ENCODE peak calls at places on chromosome 12, in ten cellular contexts. I is pancreas; D is M059J; F is activated T-cell treated with anti-CD3 and anti-CD28 coated beads for 24 hours; Q is DMS 273 treated with DMSO at 0.1 percent for 48 hours; C is NCI-H1092 treated with DMSO at 0.1 percent for 48 hours; R is memory B cell; K is pulmonary artery endothelial cell; Z is mesothelial cell of epicardium; V is activated T-helper 1 cell treated with anti-CD3 and anti-CD28 coated beads, Interleukin-2, amount 50 U/mL, for 16 hours. L is an unnamed sample.
A peak's percentile ranks its signal among the peaks of the same experiment; 100 is the strongest.

GRCh38 chr12:77299001-77299400 is 233.6 kb upstream of the E2F7 start:
- DNase-seq in I (no peak), D (no peak), F (no peak), Q (no peak), C (no peak), R (no peak), K (no peak), Z (no peak), V (no peak), L (no peak)

GRCh38 chr12:67323007-67323406 is 53.8 kb downstream of the CAND1 start:
- DNase-seq in I (no peak), D (no peak), F (no peak), Q (no peak), C (no peak), R (no peak), K (no peak), Z (no peak), V (no peak), L (no peak)

GRCh38 chr12:113766880-113767878 is 198.9 kb downstream of the RBM19 start:
- DNase-seq in I (no peak), D (peak; percentile 92), F (no peak), Q (no peak), C (no peak), R (no peak), K (no peak), Z (no peak), V (no peak), L (no peak)

GRCh38 chr12:31773867-31774266 is 45.0 kb upstream of the AMN1 start:
- DNase-seq in I (no peak), D (no peak), F (no peak), Q (no peak), C (no peak), R (no peak), K (no peak), Z (no peak), V (no peak), L (no peak)

GRCh38 chr12:106161491-106161890 is 22.7 kb upstream of the NUAK1 start:
- DNase-seq in I (no peak), D (no peak), F (no peak), Q (no peak), C (no peak), R (no peak), K (no peak), Z (no peak), V (no peak), L (no peak)

GRCh38 chr12:55718020-55718419 is 2.2 kb upstream of the RDH5 start:
- DNase-seq in I (no peak), D (peak; percentile 41), F (no peak), Q (no peak), C (no peak), R (no peak), K (no peak), Z (no peak), V (no peak), L (no peak)

GRCh38 chr12:113214938-113215400 is 6.3 kb upstream of the TPCN1 start:
- DNase-seq in I (no peak), D (peak; percentile 99), F (no peak), Q (no peak), C (no peak), R (no peak), K (no peak), Z (no peak), V (no peak), L (no peak)

GRCh38 chr12:41193321-41193720 is 5.2 kb downstream of the PDZRN4 start:
- DNase-seq in I (no peak), D (no peak), F (no peak), Q (no peak), C (no peak), R (no peak), K (no peak), Z (no peak), V (no peak), L (no peak)

GRCh38 chr12:50252977-50253376 is 30.3 kb downstream of the LIMA1 start:
- DNase-seq in I (no peak), D (no peak), F (no peak), Q (no peak), C (no peak), R (no peak), K (no peak), Z (no peak), V (no peak), L (no peak)

GRCh38 chr12:121711925-121712461 is 559 bp upstream of the TMEM120B start:
- DNase-seq in I (peak; percentile 48), D (peak; percentile 48), F (peak; percentile 11), Q (no peak), C (no peak), R (peak; percentile 20), K (no peak), Z (peak; percentile 44), V (no peak), L (peak; percentile 24)

GRCh38 chr12:124443929-124444712 is 123.3 kb downstream of the NCOR2 start:
- DNase-seq in I (peak; percentile 31), D (peak; percentile 50), F (no peak), Q (no peak), C (no peak), R (no peak), K (no peak), Z (no peak), V (no peak), L (no peak)

GRCh38 chr12:64835926-64836325 is 11.5 kb downstream of the TBC1D30 start:
- DNase-seq in I (no peak), D (no peak), F (no peak), Q (no peak), C (no peak), R (no peak), K (no peak), Z (no peak), V (no peak), L (no peak)

GRCh38 chr12:1740161-1740948 is 49.5 kb downstream of the ADIPOR2 start:
- DNase-seq in I (no peak), D (no peak), F (no peak), Q (no peak), C (no peak), R (no peak), K (no peak), Z (no peak), V (no peak), L (no peak)

GRCh38 chr12:56836800-56837663 is 73.9 kb downstream of the HSD17B6 start:
- DNase-seq in I (no peak), D (peak; percentile 93), F (peak; percentile 23), Q (no peak), C (no peak), R (no peak), K (no peak), Z (no peak), V (peak; percentile 2), L (peak; percentile 18)

GRCh38 chr12:109447482-109447881 is 29.6 kb downstream of the KCTD10 start:
- DNase-seq in I (no peak), D (no peak), F (no peak), Q (no peak), C (no peak), R (no peak), K (no peak), Z (no peak), V (no peak), L (no peak)

GRCh38 chr12:50275545-50275944 is 7.8 kb downstream of the LIMA1 start:
- DNase-seq in I (no peak), D (no peak), F (no peak), Q (no peak), C (no peak), R (no peak), K (peak; percentile 40), Z (no peak), V (no peak), L (no peak)

GRCh38 chr12:123050331-123050809 is 69.9 kb downstream of the ARL6IP4 start:
- DNase-seq in I (no peak), D (peak; percentile 94), F (no peak), Q (no peak), C (no peak), R (no peak), K (no peak), Z (no peak), V (no peak), L (no peak)

GRCh38 chr12:75850751-75851462 is 180.7 kb downstream of the PHLDA1 start:
- DNase-seq in I (no peak), D (peak; percentile 91), F (no peak), Q (no peak), C (no peak), R (no peak), K (no peak), Z (no peak), V (no peak), L (no peak)

GRCh38 chr12:104133861-104134260 is 4.1 kb downstream of the NFYB start:
- DNase-seq in I (no peak), D (peak; percentile 36), F (no peak), Q (no peak), C (no peak), R (no peak), K (no peak), Z (no peak), V (no peak), L (no peak)

GRCh38 chr12:8827551-8828347 is 5.3 kb downstream of the A2ML1 start:
- DNase-seq in I (no peak), D (no peak), F (no peak), Q (no peak), C (no peak), R (no peak), K (no peak), Z (no peak), V (no peak), L (no peak)

GRCh38 chr12:2332947-2333346 is 280.2 kb downstream of the CACNA1C start:
- DNase-seq in I (no peak), D (no peak), F (no peak), Q (no peak), C (no peak), R (no peak), K (no peak), Z (no peak), V (no peak), L (no peak)

GRCh38 chr12:103780093-103780440 is 61.0 kb downstream of the NT5DC3 start:
- DNase-seq in I (no peak), D (peak; percentile 66), F (no peak), Q (no peak), C (no peak), R (no peak), K (no peak), Z (no peak), V (no peak), L (no peak)

GRCh38 chr12:102343361-102344121 is 136.8 kb downstream of the IGF1 start:
- DNase-seq in I (no peak), D (peak; percentile 3), F (no peak), Q (no peak), C (no peak), R (no peak), K (no peak), Z (no peak), V (no peak), L (no peak)

GRCh38 chr12:49336645-49337584 is at the start of gene C1QL4:
- DNase-seq in I (peak; percentile 87), D (peak; percentile 62), F (peak; percentile 78), Q (no peak), C (peak; percentile 38), R (peak; percentile 99), K (peak; percentile 13), Z (peak; percentile 97), V (peak; percentile 82), L (peak; percentile 87)